ENCODE peak calls at places on chromosome 7, in six cellular contexts. B is uterus; N is NCI-H1105; Z is Calu3; D is activated CD4-positive, alpha-beta T cell treated with anti-CD3 and anti-CD28 coated beads, Interleukin-2, amount 10 ng/mL, durations not matched to agents 7 days and 5 days; I is CMK. G is an unnamed sample.

GRCh38 chr7:46630031-46630430 is 709.0 kb upstream of the IGFBP3 start:
- DNase-seq in B (no peak), N (no peak), Z (no peak), D (no peak), I (no peak), G (no peak)

GRCh38 chr7:64581929-64582894 is 19.3 kb upstream of the ZNF680 start:
- DNase-seq in B (no peak), N (no peak), Z (no peak), D (no peak), I (peak; percentile 87), G (no peak)

GRCh38 chr7:2978403-2978802 is 65.3 kb downstream of the CARD11 start:
- DNase-seq in B (no peak), N (no peak), Z (no peak), D (peak; percentile 73), I (no peak), G (peak; percentile 86)

GRCh38 chr7:140079121-140079536 is 16.4 kb upstream of the PARP12 start:
- DNase-seq in B (peak; percentile 71), N (no peak), Z (peak; percentile 25), D (no peak), I (no peak), G (no peak)

GRCh38 chr7:129438839-129439640 is 4.8 kb downstream of the STRIP2 start:
- DNase-seq in B (no peak), N (no peak), Z (peak; percentile 27), D (no peak), I (no peak), G (peak; percentile 70)

GRCh38 chr7:7665031-7665430 is 24.5 kb downstream of the UMAD1 start:
- DNase-seq in B (no peak), N (no peak), Z (no peak), D (no peak), I (no peak), G (no peak)

GRCh38 chr7:84412161-84412969 is 217.8 kb upstream of the SEMA3A start:
- DNase-seq in B (no peak), N (peak; percentile 17), Z (peak; percentile 9), D (no peak), I (no peak), G (no peak)

GRCh38 chr7:103660455-103661371 is 214.7 kb upstream of the SLC26A5 start:
- DNase-seq in B (no peak), N (no peak), Z (peak; percentile 22), D (no peak), I (no peak), G (no peak)

GRCh38 chr7:23712368-23713284 is 2.6 kb downstream of the STK31 start:
- DNase-seq in B (no peak), N (peak; percentile 27), Z (no peak), D (no peak), I (no peak), G (no peak)

GRCh38 chr7:123635551-123636359 is 19.9 kb upstream of the LMOD2 start:
- DNase-seq in B (no peak), N (no peak), Z (no peak), D (no peak), I (no peak), G (no peak)

GRCh38 chr7:123537026-123537642 is 2.7 kb upstream of the IQUB start:
- DNase-seq in B (no peak), N (no peak), Z (no peak), D (no peak), I (no peak), G (no peak)

GRCh38 chr7:23350466-23350865 is 51.3 kb downstream of the MALSU1 start:
- DNase-seq in B (no peak), N (no peak), Z (no peak), D (no peak), I (no peak), G (no peak)

GRCh38 chr7:73533742-73534141 is 11.6 kb upstream of the BAZ1B start:
- DNase-seq in B (no peak), N (no peak), Z (no peak), D (no peak), I (no peak), G (no peak)

GRCh38 chr7:36985866-36986402 is 261.6 kb upstream of the AOAH start:
- DNase-seq in B (no peak), N (peak; percentile 73), Z (no peak), D (no peak), I (no peak), G (no peak)

GRCh38 chr7:20201380-20201779 is 15.8 kb downstream of the MACC1 start:
- DNase-seq in B (no peak), N (no peak), Z (peak; percentile 39), D (no peak), I (no peak), G (no peak)

GRCh38 chr7:151085691-151086620 is at the start of gene AGAP3:
- DNase-seq in B (peak; percentile 85), N (peak; percentile 66), Z (peak; percentile 90), D (peak; percentile 51), I (peak; percentile 67), G (peak; percentile 66)

GRCh38 chr7:117875566-117875965 is 2.3 kb upstream of the CTTNBP2 start:
- DNase-seq in B (peak; percentile 22), N (no peak), Z (no peak), D (no peak), I (no peak), G (no peak)

GRCh38 chr7:28069788-28070187 is 110.8 kb downstream of the JAZF1 start:
- DNase-seq in B (peak; percentile 92), N (peak; percentile 67), Z (no peak), D (no peak), I (no peak), G (no peak)

GRCh38 chr7:3429981-3430380 is 128.9 kb downstream of the SDK1 start:
- DNase-seq in B (no peak), N (no peak), Z (no peak), D (no peak), I (no peak), G (no peak)

GRCh38 chr7:80392229-80393169 is 119.4 kb downstream of the GNAT3 start:
- DNase-seq in B (no peak), N (peak; percentile 11), Z (no peak), D (no peak), I (no peak), G (no peak)

GRCh38 chr7:27172823-27173411 is 1.2 kb downstream of the HOXA10 start:
- DNase-seq in B (peak; percentile 96), N (peak; percentile 55), Z (peak; percentile 52), D (no peak), I (no peak), G (no peak)

GRCh38 chr7:23093111-23093510 is 12.5 kb upstream of the KLHL7 start:
- DNase-seq in B (no peak), N (no peak), Z (no peak), D (no peak), I (no peak), G (no peak)

GRCh38 chr7:28442540-28443420 is 30.5 kb downstream of the CREB5 start:
- DNase-seq in B (no peak), N (no peak), Z (no peak), D (no peak), I (no peak), G (peak; percentile 20)

GRCh38 chr7:130901209-130901783 is 167.3 kb upstream of the KLF14 start:
- DNase-seq in B (peak; percentile 87), N (no peak), Z (peak; percentile 89), D (no peak), I (no peak), G (no peak)

GRCh38 chr7:44193011-44193802 is 4.0 kb upstream of the GCK start:
- DNase-seq in B (no peak), N (no peak), Z (no peak), D (no peak), I (no peak), G (no peak)

GRCh38 chr7:22443370-22444180 is 56.4 kb downstream of the STEAP1B start:
- DNase-seq in B (no peak), N (no peak), Z (peak; percentile 86), D (no peak), I (peak; percentile 51), G (no peak)

GRCh38 chr7:128829391-128830166 is 627 bp upstream of the FLNC start:
- DNase-seq in B (peak; percentile 68), N (no peak), Z (peak; percentile 32), D (no peak), I (no peak), G (no peak)

GRCh38 chr7:156677655-156678054 is 37.1 kb downstream of the RNF32 start:
- DNase-seq in B (no peak), N (no peak), Z (no peak), D (no peak), I (no peak), G (no peak)

GRCh38 chr7:96388166-96388565 is 66.3 kb upstream of the SLC25A13 start:
- DNase-seq in B (no peak), N (no peak), Z (no peak), D (no peak), I (no peak), G (no peak)

GRCh38 chr7:50369408-50370026 is 65.0 kb downstream of the IKZF1 start:
- DNase-seq in B (no peak), N (peak; percentile 46), Z (no peak), D (peak; percentile 72), I (peak; percentile 49), G (no peak)

GRCh38 chr7:40887099-40887498 is 752.3 kb downstream of the SUGCT start:
- DNase-seq in B (no peak), N (no peak), Z (no peak), D (no peak), I (no peak), G (no peak)

GRCh38 chr7:93883917-93884345 is 6.6 kb downstream of the TFPI2 start:
- DNase-seq in B (no peak), N (no peak), Z (no peak), D (no peak), I (no peak), G (no peak)

GRCh38 chr7:975702-976473 is 539 bp upstream of the COX19 start:
- DNase-seq in B (no peak), N (no peak), Z (no peak), D (no peak), I (no peak), G (no peak)

GRCh38 chr7:1621718-1622117 is 48.4 kb upstream of the ELFN1 start:
- DNase-seq in B (no peak), N (no peak), Z (no peak), D (no peak), I (no peak), G (no peak)

GRCh38 chr7:418636-419280 is 100.9 kb downstream of the PDGFA start:
- DNase-seq in B (no peak), N (no peak), Z (no peak), D (no peak), I (no peak), G (no peak)

GRCh38 chr7:56447864-56448693 is 331.9 kb upstream of the NUPR2 start:
- DNase-seq in B (no peak), N (no peak), Z (no peak), D (no peak), I (no peak), G (no peak)

G was measured in stimulated activated CD4-positive, alpha-beta T cell treated with anti-CD3 and anti-CD28 coated beads, Interleukin-2, amount 100 ng/mL, for 24 hours.